ENCODE peak calls at places on chromosomes 7 and 10, in five cellular contexts. F, H, L, E and Q are unnamed samples.

GRCh38 chr10:69239816-69240434 is 19.8 kb downstream of the HKDC1 start:
- DNase-seq in E (no peak), H (no peak), L (no peak), F (no peak), Q (no peak)

GRCh38 chr10:114987995-114988394 is 50.0 kb downstream of the TRUB1 start:
- DNase-seq in F (no peak), L (no peak), H (no peak), E (no peak), Q (no peak)

GRCh38 chr10:106082865-106083264 is 1081.6 kb downstream of the SORCS1 start:
- DNase-seq in F (no peak), H (no peak), L (no peak), E (no peak), Q (no peak)

GRCh38 chr10:59709472-59710125 is at the start of gene SLC16A9:
- DNase-seq in H (no peak), L (peak), E (peak), F (no peak), Q (no peak)

GRCh38 chr7:39667354-39667923 is 44.1 kb downstream of the RALA start:
- DNase-seq in L (no peak), F (no peak), H (no peak), E (no peak), Q (no peak)

GRCh38 chr10:98489561-98490481 is 43.1 kb upstream of the HPS1 start:
- DNase-seq in E (no peak), F (no peak), H (no peak), L (no peak), Q (no peak)

GRCh38 chr7:99976626-99977025 is 795 bp upstream of the AZGP1 start:
- DNase-seq in H (no peak), E (no peak), F (no peak), L (no peak), Q (no peak)

GRCh38 chr7:101693498-101694091 is 64.5 kb upstream of the MYL10 start:
- DNase-seq in F (no peak), L (no peak), H (no peak), E (peak), Q (no peak)

GRCh38 chr10:50416885-50417284 is 165.6 kb upstream of the ASAH2 start:
- DNase-seq in E (no peak), L (no peak), H (no peak), F (no peak), Q (no peak)

GRCh38 chr10:128526793-128527375 is 400.7 kb upstream of the MKI67 start:
- DNase-seq in E (peak), H (no peak), F (no peak), L (no peak), Q (no peak)

GRCh38 chr7:23645822-23646221 is 34.2 kb upstream of the FAM221A start:
- DNase-seq in F (no peak), H (no peak), L (no peak), E (peak), Q (no peak)

GRCh38 chr10:131420867-131421266 is 109.3 kb upstream of the TCERG1L start:
- DNase-seq in H (no peak), L (no peak), E (no peak), F (no peak), Q (no peak)

GRCh38 chr10:31599626-31600504 is 280.8 kb downstream of the ZEB1 start:
- DNase-seq in H (no peak), F (no peak), L (no peak), E (no peak), Q (no peak)

GRCh38 chr10:131644864-131645658 is 255.7 kb upstream of the PPP2R2D start:
- DNase-seq in F (no peak), L (no peak), H (no peak), E (peak), Q (no peak)

GRCh38 chr7:143385891-143386781 is 5.0 kb downstream of the ZYX start:
- DNase-seq in E (peak), F (no peak), H (no peak), L (peak), Q (no peak)

GRCh38 chr7:98944386-98944785 is 66.1 kb downstream of the TRRAP start:
- DNase-seq in F (no peak), H (no peak), L (no peak), E (no peak), Q (no peak)

GRCh38 chr7:42617781-42618457 is 294.0 kb downstream of the C7orf25 start:
- DNase-seq in F (no peak), E (peak), L (peak), H (no peak), Q (no peak)

GRCh38 chr10:22319559-22320558 is 1.0 kb upstream of the BMI1 start:
- DNase-seq in L (no peak), E (no peak), F (no peak), H (no peak), Q (no peak)

GRCh38 chr7:10973942-10974716 is 457 bp downstream of the PHF14 start:
- DNase-seq in E (peak), L (no peak), H (peak), F (no peak), Q (no peak)

GRCh38 chr10:88762906-88763305 is 3.1 kb downstream of the LIPN start:
- DNase-seq in H (no peak), L (no peak), E (no peak), F (no peak), Q (no peak)

GRCh38 chr7:96479015-96479645 is 157.2 kb upstream of the SLC25A13 start:
- DNase-seq in L (no peak), H (no peak), F (no peak), E (no peak), Q (no peak)

GRCh38 chr10:88819290-88819689 is 16.8 kb downstream of the LIPM start:
- DNase-seq in E (no peak), F (no peak), L (no peak), H (no peak), Q (no peak)

GRCh38 chr10:46052057-46052790 is 6.2 kb upstream of the MSMB start:
- DNase-seq in H (no peak), E (no peak), F (no peak), L (no peak), Q (no peak)

GRCh38 chr7:1459930-1460756 is 873 bp upstream of the MICALL2 start:
- DNase-seq in L (no peak), H (no peak), F (no peak), E (peak), Q (no peak)

GRCh38 chr7:64528770-64529169 is 34.1 kb downstream of the ZNF680 start:
- DNase-seq in E (no peak), H (no peak), F (no peak), L (no peak), Q (no peak)

GRCh38 chr10:72020914-72021754 is 56.9 kb downstream of the CHST3 start:
- DNase-seq in E (no peak), H (no peak), F (no peak), L (no peak), Q (no peak)

GRCh38 chr10:15092855-15093408 is 4.2 kb upstream of the RPP38 start:
- DNase-seq in L (no peak), F (no peak), E (no peak), H (no peak), Q (no peak)